ENCODE peak calls at places on chromosomes 6 and 20, in six cellular contexts. J is ascending aorta; Q is adipocyte; I is CD8-positive, alpha-beta T cell; R is mesendoderm; L is AG04450. P is an unnamed sample.

GRCh38 chr6:15897063-15897934 is 231.6 kb upstream of the MYLIP start:
- DNase-seq in R (peak), I (no peak), L (no peak), J (no peak), Q (peak), P (no peak)

GRCh38 chr6:117110146-117110545 is 155.2 kb upstream of the VGLL2 start:
- DNase-seq in J (no peak), Q (no peak), L (no peak), I (no peak), R (no peak), P (no peak)

GRCh38 chr6:167577891-167578361 is 248.8 kb upstream of the AFDN start:
- DNase-seq in I (no peak), L (no peak), Q (no peak), J (no peak), R (no peak), P (no peak)

GRCh38 chr6:47424436-47424836 is 53.2 kb upstream of the CD2AP start:
- DNase-seq in L (no peak), Q (no peak), R (no peak), I (no peak), J (no peak), P (no peak)

GRCh38 chr20:52461602-52462001 is 270.0 kb upstream of the ZFP64 start:
- DNase-seq in I (no peak), R (no peak), Q (no peak), L (no peak), J (no peak), P (no peak)

GRCh38 chr6:87396595-87397392 is 11.0 kb upstream of the CFAP206 start:
- DNase-seq in L (no peak), Q (no peak), I (no peak), R (no peak), J (no peak), P (no peak)

GRCh38 chr6:109192865-109193264 is 97.6 kb downstream of the CEP57L1 start:
- DNase-seq in I (no peak), R (no peak), L (no peak), Q (no peak), J (no peak), P (no peak)

GRCh38 chr6:32087574-32088486 is 21.3 kb downstream of the TNXB start:
- DNase-seq in Q (peak), R (peak), I (peak), L (peak), J (peak), P (peak)

GRCh38 chr6:36666726-36667591 is 11.6 kb upstream of the CDKN1A start:
- DNase-seq in R (peak), I (no peak), Q (peak), L (peak), J (peak), P (peak)

GRCh38 chr6:39978240-39978639 is 44.0 kb upstream of the MOCS1 start:
- DNase-seq in R (no peak), L (no peak), J (no peak), Q (no peak), I (no peak), P (no peak)

GRCh38 chr6:39983193-39983592 is 48.9 kb upstream of the MOCS1 start:
- DNase-seq in L (no peak), I (no peak), J (no peak), Q (no peak), R (no peak), P (no peak)

GRCh38 chr6:39982720-39983119 is 48.5 kb upstream of the MOCS1 start:
- DNase-seq in L (no peak), I (no peak), Q (no peak), R (no peak), J (no peak), P (no peak)

GRCh38 chr6:39980839-39981580 is 46.7 kb upstream of the MOCS1 start:
- DNase-seq in I (no peak), Q (peak), L (no peak), J (no peak), R (peak), P (peak)

DNA sequence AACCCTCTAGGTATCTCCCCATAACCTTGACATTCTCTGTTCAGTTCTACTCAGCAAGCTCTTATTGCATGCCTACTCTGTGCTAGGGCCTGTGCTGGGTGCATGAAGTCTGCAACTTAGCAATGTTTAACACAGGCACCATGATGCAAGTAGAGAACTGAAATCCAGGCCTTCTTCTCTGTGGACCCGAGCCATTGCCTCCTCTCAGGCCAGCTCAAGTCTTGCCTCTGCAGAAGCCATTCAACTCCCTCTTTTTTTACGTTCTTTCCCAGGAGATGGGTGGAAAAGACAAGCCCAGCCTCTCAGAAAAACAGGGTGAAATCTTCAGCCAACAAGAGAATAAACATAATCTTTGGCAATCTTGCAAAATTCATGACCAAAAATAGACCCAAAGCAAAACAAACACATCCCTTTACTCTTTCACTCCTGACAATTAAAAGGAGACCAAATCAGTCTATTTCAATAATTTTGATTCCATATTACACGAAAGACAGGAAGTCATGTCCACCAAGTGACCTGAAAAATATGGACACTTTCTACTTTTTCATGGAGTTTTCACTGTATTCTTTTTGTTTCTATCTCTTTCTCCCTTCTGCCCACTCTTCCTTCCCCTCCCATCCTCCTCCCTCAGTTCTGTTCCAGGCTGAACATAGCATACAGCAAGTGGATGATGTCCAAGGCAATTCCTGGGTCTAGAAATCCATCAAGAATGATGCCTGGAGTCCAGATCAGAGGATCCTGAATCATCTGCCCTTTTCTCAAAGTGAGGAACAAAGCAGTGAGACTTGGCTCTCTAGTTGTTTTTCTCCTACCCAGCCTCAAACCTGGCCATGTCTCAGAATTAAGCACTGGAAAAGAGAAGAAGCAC is 45.4 kb upstream of the MOCS1 start:
- DNase-seq in L (no peak), R (no peak), I (no peak), Q (peak), J (no peak), P (no peak)
- H3K4me3 ChIP-seq in L (no peak), R (no peak), I (no peak), Q (peak), J (no peak), P (no peak)

GRCh38 chr6:89675949-89676753 is 37.6 kb upstream of the LYRM2 start:
- DNase-seq in I (no peak), Q (peak), L (peak), R (no peak), J (no peak), P (no peak)

GRCh38 chr6:89680150-89680549 is 41.6 kb upstream of the LYRM2 start:
- DNase-seq in L (no peak), J (no peak), R (no peak), Q (no peak), I (no peak), P (no peak)

GRCh38 chr6:89679215-89680120 is 40.9 kb upstream of the LYRM2 start:
- DNase-seq in L (no peak), J (no peak), I (no peak), Q (no peak), R (peak), P (no peak)

GRCh38 chr6:89680551-89680950 is 42.0 kb upstream of the LYRM2 start:
- DNase-seq in I (no peak), L (no peak), J (no peak), R (no peak), Q (no peak), P (no peak)

GRCh38 chr6:89678531-89678930 is 40.0 kb upstream of the LYRM2 start:
- DNase-seq in I (no peak), Q (no peak), R (peak), L (no peak), J (no peak), P (no peak)
- H3K4me3 ChIP-seq in I (no peak), Q (no peak), R (no peak), L (no peak), J (no peak), P (no peak)

DNA sequence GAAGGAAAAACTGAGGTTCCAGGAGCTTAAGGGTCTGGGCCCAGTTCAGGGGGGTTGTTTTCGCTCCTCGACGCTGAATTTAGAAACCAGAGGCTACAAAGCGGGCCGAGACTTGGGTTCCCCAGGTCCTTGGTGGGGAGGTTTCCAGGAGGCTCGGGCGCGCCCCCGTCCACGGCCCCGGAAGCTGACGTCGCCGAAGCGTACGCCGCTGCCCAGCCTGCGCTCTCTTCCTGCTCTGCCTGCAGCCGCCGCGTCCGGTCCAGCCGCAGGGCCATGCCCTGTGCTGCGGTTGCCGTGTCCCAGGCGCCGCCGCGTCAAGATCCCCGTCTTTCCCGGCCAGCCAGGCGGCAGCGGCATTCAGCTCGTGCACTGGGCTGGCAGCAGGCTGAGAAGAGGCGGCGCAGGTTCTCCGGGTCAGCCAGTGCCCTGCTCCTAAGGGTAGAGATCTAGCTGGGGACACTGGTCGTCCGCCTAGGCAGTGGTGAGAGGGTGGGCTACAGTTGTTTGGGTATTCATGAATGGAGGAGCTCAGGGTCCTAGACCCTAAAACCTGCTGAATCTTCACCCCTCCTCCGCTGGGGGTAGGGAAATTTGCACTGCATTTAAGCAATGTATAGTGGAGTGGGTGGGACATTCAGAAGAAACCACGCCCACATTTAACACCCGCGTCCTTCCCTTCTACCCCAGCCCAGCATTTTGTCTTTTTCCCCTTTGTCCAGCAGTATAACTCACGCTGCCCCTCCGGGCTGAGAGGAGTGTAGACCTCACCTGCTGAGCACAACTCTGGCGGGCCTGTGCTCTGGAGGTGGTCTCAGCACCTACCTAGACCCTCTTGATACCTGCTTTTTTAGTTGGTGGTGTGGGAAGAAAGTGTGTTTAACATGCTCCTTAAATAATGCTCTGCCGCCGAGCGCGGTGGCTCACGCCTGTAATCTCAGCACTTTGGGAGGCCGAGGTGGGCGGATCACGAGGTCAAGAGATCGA is 1.1 kb upstream of the TRIM26 start:
- DNase-seq in R (peak), Q (peak), J (peak), I (peak), L (peak), P (peak)
- H3K4me3 ChIP-seq in R (peak), Q (peak), J (peak), I (peak), L (peak), P (peak)

GRCh38 chr20:23243791-23244190 is 106.8 kb upstream of the NXT1 start:
- DNase-seq in I (no peak), Q (no peak), L (no peak), R (no peak), J (no peak), P (no peak)
- H3K4me3 ChIP-seq in I (no peak), Q (peak), L (no peak), R (no peak), J (no peak), P (no peak)

DNA sequence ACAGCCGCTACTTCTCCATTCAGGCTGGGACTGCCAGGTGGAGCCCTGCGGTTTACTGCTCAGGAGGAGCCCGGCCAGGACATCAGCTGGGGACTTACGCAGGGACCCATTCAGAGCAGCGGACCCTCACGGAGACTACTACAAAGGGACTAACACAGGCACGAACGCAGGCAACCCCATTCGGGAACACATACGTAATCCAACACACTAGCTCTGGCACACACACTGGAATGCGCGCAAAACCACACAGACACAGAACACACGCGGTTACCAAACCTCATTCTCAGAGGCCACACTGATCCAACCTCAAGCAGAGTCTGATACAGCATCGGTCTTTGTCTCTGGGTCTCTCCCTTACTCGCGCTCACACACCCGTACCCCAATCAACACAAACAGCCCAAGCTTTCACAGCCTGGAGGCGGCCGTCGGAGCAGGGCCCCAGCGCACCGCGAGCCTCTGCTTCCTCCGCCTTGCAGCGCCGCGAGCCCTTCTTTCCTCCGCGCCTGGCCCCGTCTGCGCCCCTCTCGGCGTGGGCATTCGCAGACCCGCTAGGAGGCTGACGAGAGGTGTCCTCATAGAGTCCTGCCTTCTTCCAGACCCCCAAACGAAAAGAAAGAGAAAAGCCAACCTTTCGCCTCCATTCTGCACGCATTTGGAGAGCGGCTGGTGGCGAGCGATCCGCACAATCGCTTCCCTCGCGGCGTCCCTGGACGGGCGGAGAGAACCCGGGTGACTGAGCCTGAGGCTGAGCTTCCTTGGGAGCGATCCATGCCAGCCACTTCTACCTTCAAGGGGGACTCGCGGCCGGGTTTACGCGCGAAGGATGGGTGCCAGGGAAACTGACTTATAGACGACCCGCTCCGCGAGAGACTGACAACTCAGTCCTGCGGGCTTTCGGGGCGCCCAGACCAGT is 961 bp upstream of the SLC32A1 start:
- DNase-seq in Q (no peak), R (peak), I (no peak), J (no peak), L (no peak), P (no peak)
- H3K4me3 ChIP-seq in Q (no peak), R (no peak), I (no peak), J (no peak), L (no peak), P (no peak)

DNA sequence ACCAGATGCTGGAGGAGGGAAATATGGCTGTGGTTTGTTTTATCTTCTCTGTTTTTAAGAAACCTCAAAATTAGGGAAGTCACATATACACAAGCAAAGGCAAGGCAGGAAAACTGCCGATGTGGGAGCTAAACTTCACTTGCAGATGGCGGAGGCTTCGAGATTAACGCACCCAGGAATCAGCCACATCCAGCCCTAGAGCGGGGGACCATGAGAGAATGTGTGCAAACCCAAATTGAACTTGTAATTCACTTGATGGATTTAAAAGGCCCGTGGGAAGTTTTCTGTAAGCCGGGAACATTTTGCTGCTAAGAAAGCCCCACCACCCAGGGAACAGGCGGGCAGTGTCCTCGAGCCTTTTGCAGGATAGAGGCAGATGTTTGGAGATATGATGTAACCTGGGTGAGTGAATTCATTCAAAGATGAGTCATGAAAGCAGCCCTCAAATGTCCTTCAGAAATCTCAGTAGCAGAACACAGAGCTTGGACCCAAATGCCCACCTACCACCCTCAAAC is 39.9 kb downstream of the PREX1 start:
- DNase-seq in J (no peak), I (no peak), L (no peak), R (peak), Q (peak), P (peak)
- H3K4me3 ChIP-seq in J (no peak), I (no peak), L (no peak), R (no peak), Q (no peak), P (no peak)

P was measured in astrocyte of the spinal cord.